ENCODE peak calls at places on chromosome 3, in ten cellular contexts. One of them, this sample, is unnamed.

GRCh38 chr3:115808816-115809215 is 185.5 kb downstream of the GAP43 start:
- DNase-seq in AG04450: no peak
- DNase-seq in heart left ventricle: no peak
- DNase-seq in pancreas: no peak
- DNase-seq in spleen: no peak
- DNase-seq in HFF-Myc: no peak
- DNase-seq in fibroblast of lung: no peak
- DNase-seq in left ventricle myocardium inferior: no peak
- DNase-seq in A549: no peak
- DNase-seq in GM23248: no peak
- DNase-seq in this sample: no peak

GRCh38 chr3:51123531-51123930 is 261.6 kb upstream of the MANF start:
- DNase-seq in spleen: no peak
- DNase-seq in GM23248: no peak
- DNase-seq in fibroblast of lung: no peak
- DNase-seq in HFF-Myc: no peak
- DNase-seq in pancreas: no peak
- DNase-seq in AG04450: no peak
- DNase-seq in A549: no peak
- DNase-seq in left ventricle myocardium inferior: no peak
- DNase-seq in heart left ventricle: no peak
- DNase-seq in this sample: no peak

GRCh38 chr3:39750677-39751076 is 58.7 kb upstream of the MYRIP start:
- DNase-seq in AG04450: no peak
- DNase-seq in heart left ventricle: no peak
- DNase-seq in fibroblast of lung: no peak
- DNase-seq in left ventricle myocardium inferior: no peak
- DNase-seq in pancreas: no peak
- DNase-seq in A549: no peak
- DNase-seq in GM23248: no peak
- DNase-seq in spleen: no peak
- DNase-seq in HFF-Myc: no peak
- DNase-seq in this sample: no peak

GRCh38 chr3:192917258-192917507 is 473 bp downstream of the MB21D2 start:
- DNase-seq in AG04450: no peak
- DNase-seq in heart left ventricle: no peak
- DNase-seq in GM23248: no peak
- DNase-seq in A549: no peak
- DNase-seq in left ventricle myocardium inferior: no peak
- DNase-seq in pancreas: no peak
- DNase-seq in fibroblast of lung: no peak
- DNase-seq in HFF-Myc: no peak
- DNase-seq in spleen: no peak
- DNase-seq in this sample: no peak

GRCh38 chr3:39718674-39719595 is 90.5 kb upstream of the MYRIP start:
- DNase-seq in AG04450: no peak
- DNase-seq in A549: no peak
- DNase-seq in GM23248: peak
- DNase-seq in heart left ventricle: no peak
- DNase-seq in left ventricle myocardium inferior: no peak
- DNase-seq in spleen: no peak
- DNase-seq in HFF-Myc: peak
- DNase-seq in pancreas: no peak
- DNase-seq in fibroblast of lung: no peak
- DNase-seq in this sample: no peak

GRCh38 chr3:23002846-23003800 is 200.0 kb upstream of the UBE2E2 start:
- DNase-seq in left ventricle myocardium inferior: no peak
- DNase-seq in heart left ventricle: peak
- DNase-seq in A549: no peak
- DNase-seq in GM23248: peak
- DNase-seq in fibroblast of lung: peak
- DNase-seq in AG04450: no peak
- DNase-seq in pancreas: no peak
- DNase-seq in HFF-Myc: no peak
- DNase-seq in spleen: no peak
- DNase-seq in this sample: no peak

GRCh38 chr3:52328536-52329080 is 12.5 kb downstream of the DNAH1 start:
- DNase-seq in HFF-Myc: no peak
- DNase-seq in GM23248: no peak
- DNase-seq in pancreas: no peak
- DNase-seq in heart left ventricle: no peak
- DNase-seq in spleen: no peak
- DNase-seq in fibroblast of lung: no peak
- DNase-seq in left ventricle myocardium inferior: no peak
- DNase-seq in AG04450: no peak
- DNase-seq in A549: no peak
- DNase-seq in this sample: no peak

GRCh38 chr3:50592568-50592967 is 19.0 kb downstream of the CISH start:
- DNase-seq in A549: no peak
- DNase-seq in GM23248: no peak
- DNase-seq in heart left ventricle: no peak
- DNase-seq in left ventricle myocardium inferior: no peak
- DNase-seq in HFF-Myc: no peak
- DNase-seq in AG04450: no peak
- DNase-seq in fibroblast of lung: no peak
- DNase-seq in pancreas: peak
- DNase-seq in spleen: peak
- DNase-seq in this sample: no peak

GRCh38 chr3:43417133-43417532 is 130.8 kb downstream of the SNRK start:
- DNase-seq in spleen: no peak
- DNase-seq in fibroblast of lung: no peak
- DNase-seq in heart left ventricle: no peak
- DNase-seq in AG04450: no peak
- DNase-seq in left ventricle myocardium inferior: no peak
- DNase-seq in pancreas: no peak
- DNase-seq in HFF-Myc: no peak
- DNase-seq in A549: no peak
- DNase-seq in GM23248: no peak
- DNase-seq in this sample: no peak

GRCh38 chr3:70358978-70359580 is 46.6 kb upstream of the MDFIC2 start:
- DNase-seq in heart left ventricle: no peak
- DNase-seq in fibroblast of lung: peak
- DNase-seq in spleen: no peak
- DNase-seq in HFF-Myc: peak
- DNase-seq in pancreas: no peak
- DNase-seq in A549: peak
- DNase-seq in GM23248: peak
- DNase-seq in left ventricle myocardium inferior: no peak
- DNase-seq in AG04450: peak
- DNase-seq in this sample: no peak

GRCh38 chr3:32041316-32041715 is 59.8 kb downstream of the ZNF860 start:
- DNase-seq in spleen: no peak
- DNase-seq in heart left ventricle: no peak
- DNase-seq in GM23248: no peak
- DNase-seq in fibroblast of lung: no peak
- DNase-seq in A549: no peak
- DNase-seq in HFF-Myc: no peak
- DNase-seq in pancreas: no peak
- DNase-seq in left ventricle myocardium inferior: no peak
- DNase-seq in AG04450: no peak
- DNase-seq in this sample: no peak

GRCh38 chr3:192802957-192803899 is 75.9 kb upstream of the FGF12 start:
- DNase-seq in spleen: no peak
- DNase-seq in GM23248: peak
- DNase-seq in AG04450: peak
- DNase-seq in left ventricle myocardium inferior: no peak
- DNase-seq in A549: peak
- DNase-seq in pancreas: no peak
- DNase-seq in heart left ventricle: no peak
- DNase-seq in fibroblast of lung: peak
- DNase-seq in HFF-Myc: no peak
- DNase-seq in this sample: no peak

GRCh38 chr3:186915808-186916796 is 14.2 kb upstream of the ST6GAL1 start:
- DNase-seq in A549: no peak
- DNase-seq in spleen: no peak
- DNase-seq in pancreas: no peak
- DNase-seq in heart left ventricle: no peak
- DNase-seq in GM23248: no peak
- DNase-seq in fibroblast of lung: no peak
- DNase-seq in AG04450: no peak
- DNase-seq in left ventricle myocardium inferior: no peak
- DNase-seq in HFF-Myc: no peak
- DNase-seq in this sample: no peak

GRCh38 chr3:194707176-194707575 is 21.5 kb downstream of the FAM43A start:
- DNase-seq in HFF-Myc: no peak
- DNase-seq in left ventricle myocardium inferior: no peak
- DNase-seq in fibroblast of lung: no peak
- DNase-seq in pancreas: no peak
- DNase-seq in GM23248: no peak
- DNase-seq in spleen: no peak
- DNase-seq in A549: no peak
- DNase-seq in AG04450: no peak
- DNase-seq in heart left ventricle: no peak
- DNase-seq in this sample: no peak

GRCh38 chr3:84961492-84962255 is 2.9 kb downstream of the CADM2 start:
- DNase-seq in spleen: no peak
- DNase-seq in HFF-Myc: no peak
- DNase-seq in heart left ventricle: no peak
- DNase-seq in A549: no peak
- DNase-seq in GM23248: no peak
- DNase-seq in left ventricle myocardium inferior: no peak
- DNase-seq in fibroblast of lung: no peak
- DNase-seq in AG04450: no peak
- DNase-seq in pancreas: no peak
- DNase-seq in this sample: no peak
- H3K4me3 ChIP-seq in spleen: no peak
- H3K4me3 ChIP-seq in HFF-Myc: no peak
- H3K4me3 ChIP-seq in heart left ventricle: no peak
- H3K4me3 ChIP-seq in A549: no peak
- H3K4me3 ChIP-seq in GM23248: no peak
- H3K4me3 ChIP-seq in left ventricle myocardium inferior: peak
- H3K4me3 ChIP-seq in fibroblast of lung: no peak
- H3K4me3 ChIP-seq in AG04450: no peak
- H3K4me3 ChIP-seq in pancreas: no peak
- H3K4me3 ChIP-seq in this sample: no peak

GRCh38 chr3:168051579-168052183 is 44.0 kb downstream of the GOLIM4 start:
- DNase-seq in heart left ventricle: no peak
- DNase-seq in A549: no peak
- DNase-seq in AG04450: no peak
- DNase-seq in GM23248: peak
- DNase-seq in left ventricle myocardium inferior: no peak
- DNase-seq in HFF-Myc: no peak
- DNase-seq in fibroblast of lung: peak
- DNase-seq in pancreas: no peak
- DNase-seq in spleen: no peak
- DNase-seq in this sample: no peak
- H3K4me3 ChIP-seq in heart left ventricle: peak
- H3K4me3 ChIP-seq in A549: no peak
- H3K4me3 ChIP-seq in AG04450: peak
- H3K4me3 ChIP-seq in GM23248: peak
- H3K4me3 ChIP-seq in left ventricle myocardium inferior: peak
- H3K4me3 ChIP-seq in HFF-Myc: no peak
- H3K4me3 ChIP-seq in fibroblast of lung: no peak
- H3K4me3 ChIP-seq in pancreas: no peak
- H3K4me3 ChIP-seq in spleen: no peak
- H3K4me3 ChIP-seq in this sample: no peak

GRCh38 chr3:48560648-48561018 is 2.9 kb downstream of the UCN2 start:
- DNase-seq in GM23248: no peak
- DNase-seq in left ventricle myocardium inferior: peak
- DNase-seq in HFF-Myc: no peak
- DNase-seq in heart left ventricle: peak
- DNase-seq in AG04450: no peak
- DNase-seq in pancreas: no peak
- DNase-seq in A549: no peak
- DNase-seq in spleen: no peak
- DNase-seq in fibroblast of lung: peak
- DNase-seq in this sample: no peak
- H3K4me3 ChIP-seq in GM23248: peak
- H3K4me3 ChIP-seq in left ventricle myocardium inferior: peak
- H3K4me3 ChIP-seq in HFF-Myc: no peak
- H3K4me3 ChIP-seq in heart left ventricle: peak
- H3K4me3 ChIP-seq in AG04450: peak
- H3K4me3 ChIP-seq in pancreas: no peak
- H3K4me3 ChIP-seq in A549: no peak
- H3K4me3 ChIP-seq in spleen: no peak
- H3K4me3 ChIP-seq in fibroblast of lung: peak
- H3K4me3 ChIP-seq in this sample: peak

GRCh38 chr3:8768364-8769087 is 887 bp downstream of the OXTR start:
- DNase-seq in pancreas: peak
- DNase-seq in GM23248: peak
- DNase-seq in heart left ventricle: no peak
- DNase-seq in spleen: no peak
- DNase-seq in AG04450: no peak
- DNase-seq in HFF-Myc: no peak
- DNase-seq in left ventricle myocardium inferior: no peak
- DNase-seq in A549: no peak
- DNase-seq in fibroblast of lung: no peak
- DNase-seq in this sample: no peak
- H3K4me3 ChIP-seq in pancreas: no peak
- H3K4me3 ChIP-seq in GM23248: peak
- H3K4me3 ChIP-seq in heart left ventricle: peak
- H3K4me3 ChIP-seq in spleen: no peak
- H3K4me3 ChIP-seq in AG04450: peak
- H3K4me3 ChIP-seq in HFF-Myc: peak
- H3K4me3 ChIP-seq in left ventricle myocardium inferior: peak
- H3K4me3 ChIP-seq in A549: peak
- H3K4me3 ChIP-seq in fibroblast of lung: peak
- H3K4me3 ChIP-seq in this sample: peak

GRCh38 chr3:78633626-78634025 is 1134.2 kb downstream of the ROBO1 start:
- DNase-seq in heart left ventricle: no peak
- DNase-seq in spleen: no peak
- DNase-seq in AG04450: no peak
- DNase-seq in GM23248: peak
- DNase-seq in left ventricle myocardium inferior: no peak
- DNase-seq in pancreas: no peak
- DNase-seq in fibroblast of lung: peak
- DNase-seq in HFF-Myc: peak
- DNase-seq in A549: no peak
- DNase-seq in this sample: no peak
- H3K4me3 ChIP-seq in heart left ventricle: no peak
- H3K4me3 ChIP-seq in spleen: no peak
- H3K4me3 ChIP-seq in AG04450: no peak
- H3K4me3 ChIP-seq in GM23248: no peak
- H3K4me3 ChIP-seq in left ventricle myocardium inferior: no peak
- H3K4me3 ChIP-seq in pancreas: no peak
- H3K4me3 ChIP-seq in fibroblast of lung: no peak
- H3K4me3 ChIP-seq in HFF-Myc: no peak
- H3K4me3 ChIP-seq in A549: no peak
- H3K4me3 ChIP-seq in this sample: no peak

DNA sequence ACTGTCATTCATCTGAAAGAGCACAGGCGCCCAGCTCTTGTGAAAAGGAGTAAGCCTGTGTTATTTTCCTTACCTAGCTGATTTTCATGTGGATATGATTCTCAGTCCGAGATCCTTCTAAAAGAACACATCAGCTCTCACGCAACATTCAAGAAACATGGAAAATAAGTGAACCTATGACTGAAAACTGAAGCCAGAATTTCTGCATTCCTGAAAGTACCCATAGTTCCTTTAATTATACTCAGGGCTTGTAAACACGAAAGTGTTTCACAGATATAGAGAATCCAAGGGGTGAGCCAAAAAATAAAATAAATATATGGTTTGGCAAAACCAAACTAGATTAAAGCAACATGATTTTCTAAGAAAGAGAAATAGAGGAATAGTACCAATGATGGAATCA is 100.8 kb upstream of the CHMP2B start:
- DNase-seq in pancreas: no peak
- DNase-seq in heart left ventricle: no peak
- DNase-seq in AG04450: no peak
- DNase-seq in HFF-Myc: no peak
- DNase-seq in spleen: no peak
- DNase-seq in fibroblast of lung: no peak
- DNase-seq in left ventricle myocardium inferior: no peak
- DNase-seq in A549: no peak
- DNase-seq in GM23248: no peak
- DNase-seq in this sample: no peak
- H3K4me3 ChIP-seq in pancreas: no peak
- H3K4me3 ChIP-seq in heart left ventricle: no peak
- H3K4me3 ChIP-seq in AG04450: no peak
- H3K4me3 ChIP-seq in HFF-Myc: no peak
- H3K4me3 ChIP-seq in spleen: no peak
- H3K4me3 ChIP-seq in fibroblast of lung: no peak
- H3K4me3 ChIP-seq in left ventricle myocardium inferior: no peak
- H3K4me3 ChIP-seq in A549: no peak
- H3K4me3 ChIP-seq in GM23248: no peak
- H3K4me3 ChIP-seq in this sample: no peak

This sample was measured in SJSA1.